ENCODE peak calls at places on chromosomes 13 and 19, in five cellular contexts. Y is NCI-H1092 treated with DMSO at 0.1 percent for 48 hours, R is foreskin melanocyte, C is GM03348, B is sigmoid colon. I is an unnamed sample.

GRCh38 chr19:7227735-7228134 is 66.5 kb downstream of the INSR start:
- DNase-seq in Y (no peak), C (no peak), B (no peak), R (no peak), I (no peak)

GRCh38 chr13:105774739-105775460 is 760.6 kb downstream of the EFNB2 start:
- DNase-seq in Y (no peak), B (no peak), R (no peak), C (no peak), I (no peak)

GRCh38 chr19:47651691-47652090 is 42.8 kb downstream of the BICRA start:
- DNase-seq in B (no peak), R (no peak), C (no peak), Y (no peak), I (no peak)

GRCh38 chr19:8151499-8152035 is 2.2 kb upstream of the FBN3 start:
- DNase-seq in R (no peak), Y (no peak), C (no peak), B (no peak), I (no peak)

GRCh38 chr19:21838646-21839045 is 2.7 kb upstream of the ZNF43 start:
- DNase-seq in C (no peak), Y (no peak), B (no peak), R (no peak), I (no peak)

GRCh38 chr19:7904074-7905020 is 670 bp downstream of the MAP2K7 start:
- DNase-seq in C (peak; percentile 83), Y (no peak), R (no peak), B (peak; percentile 82), I (no peak)

GRCh38 chr13:77000475-77000874 is 8.6 kb downstream of the CLN5 start:
- DNase-seq in B (no peak), Y (no peak), C (peak; percentile 31), R (no peak), I (no peak)

GRCh38 chr13:63433546-63434150 is 2018.0 kb upstream of the PCDH20 start:
- DNase-seq in B (no peak), R (peak; percentile 83), Y (no peak), C (no peak), I (no peak)

GRCh38 chr19:10450853-10451609 is 30.7 kb downstream of the PDE4A start:
- DNase-seq in B (no peak), C (no peak), Y (no peak), R (no peak), I (no peak)

GRCh38 chr19:3788991-3789778 is 3.0 kb upstream of the MATK start:
- DNase-seq in Y (no peak), C (no peak), B (no peak), R (no peak), I (no peak)

GRCh38 chr13:98188544-98189166 is 11.6 kb upstream of the RNF113B start:
- DNase-seq in Y (no peak), C (no peak), R (no peak), B (no peak), I (no peak)

GRCh38 chr19:45423033-45423588 is 606 bp downstream of the ERCC1 start:
- DNase-seq in R (no peak), C (no peak), B (no peak), Y (no peak), I (no peak)

GRCh38 chr13:114107686-114108081 is 24.7 kb downstream of the RASA3 start:
- DNase-seq in B (peak; percentile 65), R (no peak), C (peak; percentile 52), Y (peak; percentile 79), I (no peak)

I was measured in NCI-H1417 treated with DMSO at 0.1 percent for 48 hours.